ENCODE peak calls at places on chromosomes 13 and 19, in seven cellular contexts. R, X, D, O, E, S and Z are unnamed samples.

GRCh38 chr19:3411636-3412035 is 45.3 kb downstream of the NFIC start:
- DNase-seq in R (no peak), O (no peak), E (no peak), S (no peak), X (no peak), D (no peak), Z (no peak)

GRCh38 chr13:31394491-31394890 is 194.7 kb downstream of the B3GLCT start:
- DNase-seq in O (no peak), X (no peak), R (no peak), S (no peak), D (no peak), E (no peak), Z (no peak)

GRCh38 chr13:79533781-79534400 is 52.9 kb downstream of the NDFIP2 start:
- DNase-seq in D (no peak), R (peak), S (no peak), X (no peak), O (no peak), E (no peak), Z (no peak)

GRCh38 chr13:111389621-111390521 is 69.4 kb downstream of the TEX29 start:
- DNase-seq in X (no peak), O (no peak), D (no peak), E (no peak), R (no peak), S (no peak), Z (no peak)

GRCh38 chr19:17648786-17649185 is 39.4 kb downstream of the UNC13A start:
- DNase-seq in X (no peak), D (no peak), S (no peak), E (no peak), O (no peak), R (no peak), Z (no peak)

GRCh38 chr13:100673831-100674362 is 698 bp downstream of the TMTC4 start:
- DNase-seq in X (peak), S (no peak), E (peak), D (peak), R (peak), O (peak), Z (peak)

GRCh38 chr13:112968910-112969691 is at the start of gene MCF2L:
- DNase-seq in D (peak), X (peak), R (peak), E (peak), S (no peak), O (peak), Z (no peak)

GRCh38 chr13:48778551-48779088 is 124.9 kb downstream of the CYSLTR2 start:
- DNase-seq in E (no peak), X (no peak), D (no peak), R (no peak), O (no peak), S (no peak), Z (no peak)

GRCh38 chr13:24511019-24511823 is 1.4 kb downstream of the PARP4 start:
- DNase-seq in S (no peak), R (peak), D (no peak), E (no peak), O (peak), X (peak), Z (peak)

GRCh38 chr19:10602330-10603083 is 15.4 kb upstream of the AP1M2 start:
- DNase-seq in O (peak), X (peak), D (peak), R (peak), E (peak), S (no peak), Z (no peak)

GRCh38 chr19:33347300-33347699 is 26.2 kb upstream of the CEBPG start:
- DNase-seq in E (no peak), O (no peak), X (no peak), D (no peak), R (no peak), S (no peak), Z (no peak)

GRCh38 chr19:33344611-33345010 is 28.9 kb upstream of the CEBPG start:
- DNase-seq in E (no peak), X (no peak), R (no peak), D (no peak), S (no peak), O (no peak), Z (no peak)

GRCh38 chr19:33344210-33344609 is 29.3 kb upstream of the CEBPG start:
- DNase-seq in O (no peak), E (no peak), R (peak), D (no peak), X (peak), S (no peak), Z (no peak)

GRCh38 chr19:33346665-33347064 is 26.8 kb upstream of the CEBPG start:
- DNase-seq in R (no peak), S (no peak), D (no peak), O (no peak), X (no peak), E (no peak), Z (no peak)

DNA sequence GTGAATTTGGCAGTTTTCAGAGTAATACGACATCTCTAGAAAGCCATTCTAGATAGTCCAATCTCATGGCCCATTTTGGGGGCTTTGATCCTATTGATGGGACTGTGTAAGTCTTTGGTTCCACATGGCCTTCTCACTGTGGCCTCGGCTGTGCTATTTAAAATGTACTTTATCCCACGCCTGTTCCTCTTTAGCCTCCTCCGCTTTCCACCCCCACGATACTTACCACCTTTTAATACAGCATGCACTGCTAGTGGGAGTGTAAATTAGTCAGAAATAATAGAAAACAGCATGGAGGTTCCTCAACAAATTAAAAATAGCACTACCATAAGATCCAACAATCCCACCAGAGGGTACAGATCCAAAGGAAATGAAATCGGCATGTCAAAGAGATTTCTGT is 28.3 kb upstream of the CEBPG start:
- DNase-seq in R (no peak), X (no peak), O (no peak), D (no peak), E (no peak), S (no peak), Z (no peak)
- H3K4me3 ChIP-seq in R (no peak), X (no peak), O (no peak), D (no peak), E (no peak), S (no peak), Z (no peak)

GRCh38 chr13:104021806-104022397 is 955.7 kb upstream of the SLC10A2 start:
- DNase-seq in O (no peak), S (no peak), R (no peak), D (no peak), E (no peak), X (no peak), Z (no peak)
- TF ChIP-seq CTCF in O (no peak), S (no peak), R (no peak), D (no peak), E (no peak), X (no peak), Z (no peak)

GRCh38 chr19:47511128-47511517 is 3.7 kb downstream of the NAPA start:
- DNase-seq in X (no peak), R (no peak), S (no peak), D (peak), E (no peak), O (no peak), Z (no peak)

GRCh38 chr19:47512183-47512947 is 2.5 kb downstream of the NAPA start:
- DNase-seq in O (no peak), S (no peak), E (peak), R (peak), X (no peak), D (no peak), Z (peak)

GRCh38 chr19:47514151-47514868 is 553 bp downstream of the NAPA start:
- DNase-seq in O (no peak), R (no peak), E (no peak), D (no peak), S (no peak), X (no peak), Z (no peak)

GRCh38 chr19:47511681-47512080 is 3.2 kb downstream of the NAPA start:
- DNase-seq in R (peak), E (no peak), D (no peak), X (no peak), S (no peak), O (no peak), Z (no peak)

DNA sequence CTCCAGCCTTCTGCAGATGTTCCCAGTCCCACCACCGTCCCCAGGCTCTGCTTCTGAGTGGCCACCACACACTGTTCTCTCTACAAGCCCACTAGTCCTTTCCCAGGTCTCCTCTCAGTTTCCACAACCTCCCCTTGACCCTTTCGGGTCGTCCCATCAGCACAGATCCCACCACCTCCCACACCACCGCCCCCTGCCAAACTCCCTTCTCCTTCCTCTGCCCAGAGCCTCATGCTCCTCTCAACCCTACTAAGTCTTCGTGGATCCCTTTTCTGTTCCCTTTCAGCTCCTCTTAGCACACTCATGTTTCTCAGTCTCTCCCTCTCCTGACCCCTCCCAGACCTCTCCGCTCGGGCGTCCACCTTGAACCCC is 1.9 kb downstream of the NAPA start:
- DNase-seq in D (no peak), R (no peak), X (no peak), O (no peak), E (no peak), S (no peak), Z (no peak)
- H3K4me3 ChIP-seq in D (peak), R (peak), X (peak), O (peak), E (peak), S (peak), Z (peak)

GRCh38 chr13:29994911-29995601 is 144.6 kb upstream of the UBL3 start:
- DNase-seq in S (no peak), E (no peak), X (no peak), O (no peak), R (peak), D (no peak), Z (no peak)
- TF ChIP-seq CTCF in S (no peak), E (no peak), X (no peak), O (no peak), R (no peak), D (no peak), Z (no peak)